ENCODE peak calls at places on chromosomes 12 and 14, in five cellular contexts. F is kidney tubule cell, Z is lung, V is renal cortical epithelial cell, Q is neural crest cell. R is an unnamed sample.

GRCh38 chr14:99779751-99780150 is 13.5 kb upstream of the EML1 start:
- DNase-seq in Z (no peak), F (peak), V (peak), Q (no peak), R (peak)

GRCh38 chr12:59452746-59453145 is 143.1 kb upstream of the SLC16A7 start:
- DNase-seq in Q (no peak), F (peak), Z (no peak), V (peak), R (no peak)

GRCh38 chr14:57405562-57405961 is 15.2 kb downstream of the NAA30 start:
- DNase-seq in V (no peak), F (no peak), Q (no peak), Z (no peak), R (no peak)

GRCh38 chr12:6829532-6830220 is 1.5 kb downstream of the P3H3 start:
- DNase-seq in Q (no peak), V (peak), Z (no peak), F (no peak), R (no peak)

GRCh38 chr12:24415934-24416333 is 466.5 kb upstream of the SOX5 start:
- DNase-seq in F (no peak), Q (no peak), V (no peak), Z (no peak), R (no peak)

GRCh38 chr14:85416771-85417170 is 113.2 kb upstream of the FLRT2 start:
- DNase-seq in Q (no peak), Z (no peak), F (peak), V (peak), R (peak)

GRCh38 chr12:102376781-102377180 is 103.6 kb downstream of the IGF1 start:
- DNase-seq in V (no peak), F (no peak), Z (no peak), Q (no peak), R (no peak)

GRCh38 chr12:53756300-53757094 is 4.7 kb upstream of the CISTR start:
- DNase-seq in Z (no peak), F (no peak), V (no peak), Q (no peak), R (no peak)

GRCh38 chr12:110050927-110051326 is 2.6 kb upstream of the C12orf76 start:
- DNase-seq in F (no peak), Z (no peak), Q (no peak), V (no peak), R (no peak)

GRCh38 chr12:102735104-102735503 is 181.9 kb downstream of the PAH start:
- DNase-seq in F (no peak), V (no peak), Z (no peak), Q (no peak), R (no peak)

GRCh38 chr12:128339121-128339520 is 72.2 kb downstream of the TMEM132C start:
- DNase-seq in V (no peak), F (no peak), Z (no peak), Q (no peak), R (no peak)

GRCh38 chr12:106227641-106228319 is 20.0 kb downstream of the CKAP4 start:
- DNase-seq in F (peak), Z (peak), V (peak), Q (no peak), R (peak)

GRCh38 chr12:129997239-129997638 is 93.4 kb upstream of the TMEM132D start:
- DNase-seq in V (no peak), Q (no peak), Z (no peak), F (no peak), R (no peak)

GRCh38 chr14:24377660-24378059 is 9.7 kb downstream of the NFATC4 start:
- DNase-seq in Q (no peak), F (no peak), V (no peak), Z (no peak), R (no peak)

GRCh38 chr14:65478596-65478995 is 66.1 kb downstream of the FUT8 start:
- DNase-seq in F (peak), Z (no peak), V (peak), Q (no peak), R (peak)

GRCh38 chr14:93956082-93956481 is 20.3 kb downstream of the ASB2 start:
- DNase-seq in F (no peak), Z (no peak), V (no peak), Q (no peak), R (no peak)

GRCh38 chr12:63921157-63921556 is 76.7 kb downstream of the SRGAP1 start:
- DNase-seq in F (no peak), Z (no peak), Q (no peak), V (no peak), R (no peak)

GRCh38 chr14:56172571-56172971 is 54.4 kb downstream of the PELI2 start:
- DNase-seq in F (peak), V (peak), Q (no peak), Z (no peak), R (peak)

GRCh38 chr12:19933924-19934323 is 434.4 kb upstream of the PDE3A start:
- DNase-seq in V (no peak), Q (no peak), F (no peak), Z (no peak), R (no peak)

GRCh38 chr12:93176166-93176565 is 201.6 kb upstream of the NUDT4 start:
- DNase-seq in F (peak), Z (no peak), Q (no peak), V (peak), R (peak)